ENCODE peak calls at places on chromosomes 12 and 14, in seven cellular contexts. R is activated T-helper 1 cell treated with anti-CD3 and anti-CD28 coated beads, Interleukin-2, amount 50 U/mL, for 16 hours; F is COR-L47; K is CD4-positive, CD25-positive, alpha-beta regulatory T cell; S is substantia nigra; B is AG09319; E is posterior cingulate gyrus. W is an unnamed sample.

GRCh38 chr12:79381246-79382208 is 309.2 kb downstream of the PAWR start:
- DNase-seq in R (no peak), F (peak; percentile 92), K (no peak), S (no peak), B (no peak), E (no peak), W (no peak)

GRCh38 chr14:63853831-63854293 is 1.1 kb downstream of the SYNE2 start:
- DNase-seq in R (peak; percentile 35), F (peak; percentile 61), K (peak; percentile 77), S (no peak), B (no peak), E (no peak), W (no peak)

GRCh38 chr12:51188359-51189051 is 15.6 kb upstream of the TFCP2 start:
- DNase-seq in R (no peak), F (no peak), K (no peak), S (no peak), B (no peak), E (no peak), W (no peak)

GRCh38 chr12:46494424-46494823 is 121.9 kb upstream of the SLC38A2 start:
- DNase-seq in R (no peak), F (no peak), K (no peak), S (no peak), B (no peak), E (no peak), W (peak; percentile 67)

GRCh38 chr14:31921251-31921650 is 155.9 kb upstream of the ARHGAP5 start:
- DNase-seq in R (no peak), F (no peak), K (no peak), S (no peak), B (no peak), E (no peak), W (no peak)

GRCh38 chr14:37593496-37594237 is 1.4 kb downstream of the FOXA1 start:
- DNase-seq in R (no peak), F (no peak), K (no peak), S (no peak), B (no peak), E (no peak), W (no peak)

GRCh38 chr12:122021822-122022392 is at the start of gene BCL7A:
- DNase-seq in R (no peak), F (peak; percentile 49), K (peak; percentile 58), S (peak; percentile 78), B (peak; percentile 48), E (peak; percentile 69), W (peak; percentile 33)

GRCh38 chr14:67641902-67642749 is 22.4 kb downstream of the ARG2 start:
- DNase-seq in R (no peak), F (no peak), K (peak; percentile 40), S (no peak), B (no peak), E (no peak), W (no peak)

GRCh38 chr14:24609667-24610344 is at the start of gene GZMH:
- DNase-seq in R (no peak), F (no peak), K (no peak), S (no peak), B (no peak), E (no peak), W (no peak)

GRCh38 chr12:31444801-31445200 is 118.9 kb upstream of the SINHCAF start:
- DNase-seq in R (no peak), F (no peak), K (no peak), S (no peak), B (no peak), E (no peak), W (no peak)

GRCh38 chr14:31510222-31510621 is 22.4 kb upstream of the GPR33 start:
- DNase-seq in R (no peak), F (peak; percentile 27), K (peak; percentile 39), S (no peak), B (no peak), E (no peak), W (no peak)

GRCh38 chr14:88948199-88948598 is 123.7 kb downstream of the TTC8 start:
- DNase-seq in R (no peak), F (no peak), K (no peak), S (no peak), B (no peak), E (no peak), W (no peak)

GRCh38 chr14:78566017-78566858 is 396.1 kb downstream of the NRXN3 start:
- DNase-seq in R (no peak), F (peak; percentile 85), K (peak; percentile 47), S (peak; percentile 77), B (peak; percentile 19), E (peak; percentile 93), W (peak; percentile 3)

GRCh38 chr14:56116128-56116900 is 1.9 kb upstream of the PELI2 start:
- DNase-seq in R (no peak), F (no peak), K (no peak), S (no peak), B (no peak), E (no peak), W (no peak)

GRCh38 chr12:120109570-120110267 is 6.8 kb downstream of the RAB35 start:
- DNase-seq in R (no peak), F (no peak), K (no peak), S (no peak), B (no peak), E (no peak), W (no peak)

GRCh38 chr14:73227812-73228781 is 9.2 kb upstream of the PAPLN start:
- DNase-seq in R (no peak), F (no peak), K (no peak), S (no peak), B (peak; percentile 57), E (no peak), W (peak; percentile 84)

GRCh38 chr12:92175961-92176360 is 30.3 kb upstream of the BTG1 start:
- DNase-seq in R (no peak), F (no peak), K (no peak), S (no peak), B (no peak), E (no peak), W (no peak)

GRCh38 chr14:95876769-95877490 is at the start of gene TUNAR:
- DNase-seq in R (no peak), F (peak; percentile 77), K (no peak), S (no peak), B (no peak), E (no peak), W (no peak)

GRCh38 chr12:101928556-101928955 is 51.2 kb downstream of the DRAM1 start:
- DNase-seq in R (no peak), F (no peak), K (no peak), S (no peak), B (no peak), E (no peak), W (no peak)

GRCh38 chr12:114480309-114481199 is 74.6 kb upstream of the TBX5 start:
- DNase-seq in R (no peak), F (no peak), K (no peak), S (no peak), B (no peak), E (no peak), W (no peak)

GRCh38 chr14:33738481-33738880 is 212.4 kb downstream of the EGLN3 start:
- DNase-seq in R (no peak), F (no peak), K (no peak), S (no peak), B (no peak), E (no peak), W (no peak)

GRCh38 chr12:109728921-109729836 is 15.6 kb downstream of the FAM222A start:
- DNase-seq in R (no peak), F (peak; percentile 88), K (no peak), S (peak; percentile 46), B (no peak), E (peak; percentile 17), W (no peak)

GRCh38 chr14:96584199-96584906 is 82.2 kb downstream of the PAPOLA start:
- DNase-seq in R (no peak), F (peak; percentile 52), K (peak; percentile 19), S (peak; percentile 18), B (no peak), E (no peak), W (no peak)

GRCh38 chr14:89445252-89445973 is 28.4 kb upstream of the FOXN3 start:
- DNase-seq in R (no peak), F (no peak), K (no peak), S (no peak), B (no peak), E (no peak), W (no peak)

GRCh38 chr12:70052931-70053497 is 190.2 kb upstream of the CNOT2 start:
- DNase-seq in R (no peak), F (no peak), K (no peak), S (no peak), B (peak; percentile 35), E (no peak), W (no peak)

GRCh38 chr12:58386136-58386535 is 444.8 kb downstream of the ATP23 start:
- DNase-seq in R (no peak), F (no peak), K (no peak), S (no peak), B (no peak), E (no peak), W (no peak)

GRCh38 chr12:104551313-104551931 is 94.7 kb downstream of the CHST11 start:
- DNase-seq in R (no peak), F (no peak), K (no peak), S (no peak), B (no peak), E (no peak), W (no peak)

GRCh38 chr14:69818760-69819191 is 21.7 kb upstream of the SLC10A1 start:
- DNase-seq in R (no peak), F (peak; percentile 67), K (peak; percentile 76), S (peak; percentile 6), B (peak; percentile 15), E (peak; percentile 24), W (peak; percentile 29)

GRCh38 chr12:86389949-86390348 is 133.8 kb upstream of the MGAT4C start:
- DNase-seq in R (no peak), F (no peak), K (no peak), S (no peak), B (no peak), E (no peak), W (peak; percentile 6)

W was measured in AG04450.